ENCODE peak calls at places on chromosome 9, in eight cellular contexts. C, A, P, V, R, Y, D and J are unnamed samples. For H3K4me1, the result is how much of the 10 kb centered on the place peaks cover.

GRCh38 chr9:93058357-93059096 is at the start of gene SUSD3:
- DNase-seq in R (peak), P (peak), A (no peak), D (peak), C (peak), V (peak), Y (peak), J (no peak)

GRCh38 chr9:123893146-123893545 is 36.8 kb downstream of the DENND1A start:
- DNase-seq in C (no peak), A (no peak), P (no peak), Y (no peak), D (no peak), R (no peak), V (no peak), J (no peak)

GRCh38 chr9:121269030-121269887 is 1.3 kb downstream of the GSN start:
- DNase-seq in P (no peak), Y (peak), C (peak), V (peak), A (no peak), D (no peak), R (no peak), J (no peak)

GRCh38 chr9:92963831-92964606 is 16.7 kb downstream of the FGD3 start:
- DNase-seq in D (peak), Y (peak), C (no peak), V (no peak), P (peak), A (no peak), R (peak), J (peak)

GRCh38 chr9:107024193-107024592 is 161.2 kb downstream of the ZNF462 start:
- DNase-seq in A (no peak), V (no peak), D (no peak), C (no peak), R (no peak), P (no peak), Y (no peak), J (no peak)

GRCh38 chr9:89884356-89885083 is 279.7 kb downstream of the GADD45G start:
- DNase-seq in V (no peak), R (no peak), Y (no peak), C (no peak), A (no peak), P (no peak), D (peak), J (no peak)

GRCh38 chr9:108444400-108445358 is 411.1 kb downstream of the ACTL7B start:
- DNase-seq in C (peak), R (peak), P (peak), A (no peak), Y (no peak), V (peak), D (no peak), J (no peak)

GRCh38 chr9:87109182-87109581 is 161.9 kb upstream of the GAS1 start:
- DNase-seq in C (no peak), P (no peak), A (no peak), Y (no peak), R (no peak), D (no peak), V (no peak), J (no peak)

GRCh38 chr9:120735415-120736126 is 21.3 kb upstream of the MEGF9 start:
- DNase-seq in D (peak), Y (peak), A (no peak), C (no peak), P (peak), R (no peak), V (no peak), J (no peak)

GRCh38 chr9:76419782-76420380 is 25.7 kb upstream of the RFK start:
- DNase-seq in A (no peak), R (no peak), V (peak), D (no peak), Y (peak), P (peak), C (no peak), J (no peak)

GRCh38 chr9:87959916-87960581 is 14.3 kb downstream of the CDK20 start:
- DNase-seq in A (no peak), P (no peak), D (no peak), V (no peak), C (no peak), Y (peak), R (no peak), J (no peak)

GRCh38 chr9:131276107-131276888 is at the start of gene FAM78A:
- DNase-seq in R (no peak), V (peak), A (no peak), P (no peak), Y (peak), C (no peak), D (peak), J (no peak)

GRCh38 chr9:116080561-116080960 is 73.0 kb upstream of the PAPPA start:
- DNase-seq in Y (no peak), A (no peak), R (no peak), D (no peak), P (no peak), V (no peak), C (no peak), J (no peak)

GRCh38 chr9:106893088-106893487 is 30.1 kb downstream of the ZNF462 start:
- DNase-seq in Y (no peak), A (no peak), P (no peak), C (no peak), R (no peak), D (no peak), V (peak), J (no peak)

GRCh38 chr9:33448159-33448511 is 742 bp upstream of the AQP3 start:
- DNase-seq in A (no peak), D (no peak), Y (peak), P (no peak), V (no peak), R (no peak), C (no peak), J (no peak)

GRCh38 chr9:118577121-118577520 is 792.1 kb downstream of the BRINP1 start:
- DNase-seq in A (no peak), V (peak), C (no peak), R (no peak), Y (no peak), D (no peak), P (no peak), J (no peak)

GRCh38 chr9:93633492-93634221 is 57.3 kb downstream of the PHF2 start:
- DNase-seq in D (peak), R (peak), P (no peak), V (no peak), Y (no peak), C (no peak), A (no peak), J (no peak)

GRCh38 chr9:89616411-89616810 is 11.6 kb downstream of the GADD45G start:
- DNase-seq in Y (peak), C (no peak), P (no peak), A (no peak), R (no peak), D (no peak), V (no peak), J (no peak)

GRCh38 chr9:125969868-125970267 is 222.7 kb downstream of the PBX3 start:
- DNase-seq in Y (no peak), C (no peak), D (no peak), A (no peak), R (no peak), P (no peak), V (no peak), J (no peak)

GRCh38 chr9:89684912-89685636 is 80.3 kb downstream of the GADD45G start:
- DNase-seq in V (no peak), D (no peak), A (no peak), C (no peak), Y (peak), R (no peak), P (no peak), J (no peak)

GRCh38 chr9:115921301-115921700 is 232.3 kb upstream of the PAPPA start:
- DNase-seq in V (no peak), P (no peak), Y (no peak), D (no peak), R (no peak), C (no peak), A (no peak), J (no peak)

GRCh38 chr9:89375181-89375760 is 57.0 kb downstream of the SECISBP2 start:
- DNase-seq in C (no peak), P (no peak), V (peak), Y (peak), A (no peak), D (peak), R (no peak), J (no peak)

GRCh38 chr9:73270967-73271722 is 119.5 kb downstream of the ANXA1 start:
- DNase-seq in A (no peak), P (peak), V (peak), Y (no peak), C (no peak), R (no peak), D (no peak), J (no peak)

GRCh38 chr9:136762221-136762691 is 2.1 kb downstream of the LCN15 start:
- DNase-seq in A (no peak), C (no peak), Y (no peak), P (no peak), R (no peak), D (no peak), V (no peak), J (no peak)

GRCh38 chr9:7320139-7320538 is 479.4 kb downstream of the DMAC1 start:
- DNase-seq in Y (no peak), A (no peak), R (no peak), D (no peak), P (no peak), C (peak), V (peak), J (no peak)

GRCh38 chr9:137255448-137256114 is 454 bp downstream of the NELFB start:
- DNase-seq in A (no peak), D (no peak), V (peak), P (peak), R (no peak), Y (peak), C (no peak), J (no peak)

GRCh38 chr9:122056484-122056883 is 36.6 kb downstream of the TTLL11 start:
- DNase-seq in R (no peak), V (peak), D (no peak), A (no peak), P (peak), C (no peak), Y (no peak), J (no peak)

GRCh38 chr9:96080364-96080763 is 204.9 kb downstream of the ERCC6L2 start:
- DNase-seq in D (no peak), R (no peak), V (no peak), C (no peak), A (no peak), P (no peak), Y (no peak), J (no peak)

GRCh38 chr9:89149726-89150125 is 28.9 kb downstream of the SHC3 start:
- DNase-seq in D (no peak), C (no peak), V (no peak), R (no peak), A (no peak), P (no peak), Y (no peak), J (no peak)

GRCh38 chr9:137278061-137278912 is 761 bp downstream of the TOR4A start:
- DNase-seq in A (no peak), R (peak), V (no peak), Y (no peak), D (peak), P (no peak), C (no peak), J (no peak)

GRCh38 chr9:107242073-107243063 is 40.7 kb upstream of the RAD23B start:
- DNase-seq in R (no peak), A (no peak), P (no peak), V (no peak), C (no peak), D (no peak), Y (no peak), J (no peak)

GRCh38 chr9:108188482-108188881 is 667.3 kb downstream of the ACTL7B start:
- DNase-seq in P (no peak), V (no peak), R (no peak), Y (no peak), A (no peak), D (no peak), C (no peak), J (no peak)

GRCh38 chr9:81077572-81077971 is 611.8 kb downstream of the TLE1 start:
- DNase-seq in A (no peak), R (no peak), P (no peak), V (no peak), Y (no peak), C (no peak), D (no peak), J (no peak)

GRCh38 chr9:87644659-87645058 is 81.3 kb upstream of the CTSL start:
- DNase-seq in R (no peak), D (no peak), C (no peak), A (no peak), Y (no peak), V (peak), P (no peak), J (no peak)

GRCh38 chr9:11158063-11158462 is 545.3 kb upstream of the PTPRD start:
- DNase-seq in C (no peak), R (no peak), P (no peak), A (no peak), Y (no peak), D (peak), V (no peak), J (no peak)

GRCh38 chr9:124778575-124779367 is 1.8 kb downstream of the OLFML2A start:
- DNase-seq in A (no peak), C (peak), R (no peak), D (peak), V (no peak), P (no peak), Y (no peak), J (no peak)

GRCh38 chr9:124574534-124574933 is 67.3 kb upstream of the NR5A1 start:
- DNase-seq in V (no peak), A (no peak), Y (no peak), P (no peak), R (no peak), D (no peak), C (no peak), J (no peak)

GRCh38 chr9:68704804-68705635 is at the start of gene PIP5K1B:
- DNase-seq in D (peak), Y (peak), A (no peak), P (peak), C (peak), V (peak), R (peak), J (peak)
- TF ChIP-seq POLR2A in D (no peak), Y (peak), A (no peak), P (peak), C (peak), V (no peak), R (no peak), J (no peak)

GRCh38 chr9:98207606-98208005 is 15.2 kb upstream of the CORO2A start:
- DNase-seq in P (no peak), A (no peak), R (no peak), C (no peak), V (no peak), Y (no peak), D (no peak), J (no peak)
- H3K27ac ChIP-seq in P (no peak), A (no peak), R (no peak), C (no peak), V (no peak), Y (no peak), D (no peak), J (no peak)

DNA sequence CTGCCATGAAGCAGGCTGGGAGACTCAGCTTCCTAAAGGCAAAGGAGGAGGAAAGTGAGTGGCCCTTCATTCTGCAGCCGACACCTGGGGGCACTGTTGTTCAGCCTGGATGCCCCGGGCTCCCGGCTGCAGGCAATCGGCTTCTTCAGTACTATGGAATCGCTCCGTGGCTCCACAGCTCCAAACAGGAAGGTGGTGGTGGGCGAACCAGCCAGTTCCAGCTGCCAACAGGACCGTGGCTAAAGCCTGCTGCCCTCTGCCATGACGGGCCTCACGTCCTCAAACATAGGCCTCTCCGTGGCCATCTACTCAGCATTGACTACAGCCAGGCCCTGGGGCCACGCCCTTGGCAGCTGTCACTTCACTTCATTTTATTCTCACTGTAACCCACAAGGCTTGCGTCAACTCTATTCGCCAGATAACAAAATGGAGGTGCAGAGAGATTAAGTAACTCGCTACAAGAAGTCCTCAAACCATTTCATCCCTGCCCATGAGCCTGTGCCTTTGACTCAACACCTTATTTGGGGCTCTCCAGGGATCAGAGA is 38.1 kb downstream of the PAX5 start:
- DNase-seq in P (peak), D (peak), A (no peak), V (peak), R (no peak), Y (peak), C (no peak), J (no peak)
- H3K4me1 ChIP-seq in P (under half), D (under half), A (under half), V (under half), R (under half), Y (under half), C (under half), J (under half)

DNA sequence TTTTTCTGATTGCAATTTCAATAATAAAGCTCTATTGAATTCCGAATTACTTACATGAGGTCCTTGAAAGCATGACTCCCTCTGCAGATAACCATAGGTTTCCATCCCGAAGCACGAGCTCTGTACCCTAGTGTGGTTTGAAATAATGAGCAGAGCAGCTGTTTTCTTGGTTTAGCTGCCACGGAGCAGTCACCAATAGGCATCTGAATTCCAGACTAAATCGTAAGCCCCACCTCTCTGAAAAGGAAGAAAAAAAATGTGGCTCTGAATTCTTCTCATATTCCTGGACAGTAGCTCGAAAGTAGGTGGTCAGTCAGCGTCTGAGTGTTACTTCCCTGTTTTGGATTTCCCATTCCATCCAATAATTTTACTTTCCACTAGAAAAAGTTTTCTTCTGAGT is 18.6 kb upstream of the GNE start:
- DNase-seq in P (peak), D (no peak), V (peak), A (no peak), R (no peak), Y (peak), C (no peak), J (no peak)
- TF ChIP-seq POLR2A in P (no peak), D (no peak), V (no peak), A (no peak), R (no peak), Y (peak), C (no peak), J (no peak)

GRCh38 chr9:133954862-133955529 is 37.1 kb downstream of the VAV2 start:
- DNase-seq in Y (peak), R (no peak), C (no peak), D (peak), P (no peak), V (no peak), A (no peak), J (no peak)
- H3K27ac ChIP-seq in Y (peak), R (no peak), C (no peak), D (no peak), P (no peak), V (no peak), A (no peak), J (no peak)

GRCh38 chr9:128092199-128092977 is 24.4 kb downstream of the SLC25A25 start:
- DNase-seq in P (no peak), R (no peak), D (peak), C (no peak), V (peak), A (no peak), Y (no peak), J (no peak)

GRCh38 chr9:128094166-128094949 is 26.3 kb downstream of the SLC25A25 start:
- DNase-seq in V (peak), Y (peak), A (peak), R (peak), D (peak), C (peak), P (no peak), J (peak)

GRCh38 chr9:128091144-128091543 is 23.1 kb downstream of the SLC25A25 start:
- DNase-seq in V (peak), R (peak), P (no peak), C (peak), D (peak), A (peak), Y (peak), J (no peak)

GRCh38 chr9:128091571-128091970 is 23.5 kb downstream of the SLC25A25 start:
- DNase-seq in P (no peak), V (no peak), C (no peak), A (no peak), Y (no peak), R (peak), D (peak), J (no peak)

DNA sequence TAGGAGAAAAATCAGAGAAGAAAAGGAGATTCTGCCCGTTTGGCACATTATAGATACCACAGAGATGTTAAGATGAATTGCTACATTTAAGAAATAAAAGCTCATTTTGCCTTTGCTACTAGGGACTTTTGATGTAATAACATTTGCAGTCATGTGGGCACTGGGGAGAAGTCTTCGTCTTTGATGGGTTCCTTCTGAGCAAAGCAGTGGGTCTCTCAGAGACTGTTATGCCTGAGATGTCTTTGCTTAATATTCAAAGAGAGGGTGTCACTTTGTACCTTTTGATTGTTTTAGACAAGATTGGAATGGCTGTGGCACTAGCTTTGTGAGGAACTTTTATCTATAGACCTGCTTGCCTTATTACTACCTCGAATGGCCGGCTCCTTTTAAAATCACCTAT is 25.0 kb downstream of the SLC25A25 start:
- DNase-seq in Y (no peak), V (peak), C (no peak), D (no peak), R (no peak), P (no peak), A (no peak), J (no peak)
- H3K4me1 ChIP-seq in Y (under half), V (under half), C (under half), D (half or more), R (half or more), P (under half), A (under half), J (under half)